ENCODE peak calls at places on chromosomes 11 and 22, in eight cellular contexts. O, T, E, F, A, D, R and Y are unnamed samples.

GRCh38 chr11:100438366-100438765 is 248.7 kb upstream of the ARHGAP42 start:
- DNase-seq in E (no peak), T (no peak), F (no peak), A (peak; percentile 71), O (no peak), R (no peak), D (no peak), Y (no peak)

GRCh38 chr11:14673824-14674432 is 30.3 kb downstream of the PDE3B start:
- DNase-seq in F (no peak), E (no peak), T (no peak), A (no peak), R (peak; percentile 5), D (no peak), O (no peak), Y (no peak)

GRCh38 chr22:24284747-24285203 is 14.1 kb downstream of the SPECC1L start:
- DNase-seq in D (no peak), O (no peak), T (no peak), A (no peak), F (no peak), E (peak; percentile 45), R (no peak), Y (no peak)

GRCh38 chr11:48037709-48038468 is 57.5 kb downstream of the PTPRJ start:
- DNase-seq in D (no peak), O (no peak), T (no peak), E (no peak), F (no peak), R (no peak), A (no peak), Y (no peak)

GRCh38 chr11:3994030-3994640 is 100.5 kb upstream of the RRM1 start:
- DNase-seq in O (no peak), F (no peak), R (peak; percentile 30), T (no peak), D (no peak), A (no peak), E (no peak), Y (no peak)

GRCh38 chr11:34501500-34501899 is 12.1 kb downstream of the ELF5 start:
- DNase-seq in D (no peak), E (peak; percentile 64), O (no peak), R (peak; percentile 64), A (no peak), F (no peak), T (peak; percentile 65), Y (no peak)

GRCh38 chr11:35288817-35289541 is 130.4 kb downstream of the SLC1A2 start:
- DNase-seq in A (no peak), E (peak; percentile 63), O (no peak), D (no peak), T (no peak), R (no peak), F (no peak), Y (no peak)

GRCh38 chr11:72814139-72814830 is at the start of gene ATG16L2:
- DNase-seq in R (peak; percentile 93), E (peak; percentile 65), A (peak; percentile 93), O (peak; percentile 91), F (peak; percentile 92), D (peak; percentile 99), T (peak; percentile 44), Y (no peak)

GRCh38 chr11:86244063-86244521 is 461 bp upstream of the EED start:
- DNase-seq in T (peak; percentile 59), F (peak; percentile 89), A (peak; percentile 92), O (peak; percentile 90), E (peak; percentile 79), R (peak; percentile 96), D (peak; percentile 84), Y (peak; percentile 83)

GRCh38 chr11:26073646-26074045 is 258.3 kb upstream of the ANO3 start:
- DNase-seq in O (no peak), R (no peak), F (no peak), E (no peak), A (no peak), D (no peak), T (no peak), Y (no peak)

GRCh38 chr22:33451851-33452469 is 393.8 kb upstream of the SYN3 start:
- DNase-seq in E (peak; percentile 20), O (no peak), T (no peak), F (no peak), A (peak; percentile 20), R (no peak), D (no peak), Y (no peak)

GRCh38 chr11:129967996-129968395 is 34.6 kb downstream of the PRDM10 start:
- DNase-seq in E (no peak), A (no peak), F (no peak), T (no peak), D (no peak), O (no peak), R (no peak), Y (no peak)

GRCh38 chr11:72048718-72049460 is 31.5 kb downstream of the NUMA1 start:
- DNase-seq in A (no peak), E (no peak), F (peak; percentile 50), D (no peak), O (no peak), R (no peak), T (no peak), Y (no peak)

GRCh38 chr22:41305646-41306045 is 4.3 kb downstream of the ZC3H7B start:
- DNase-seq in F (no peak), R (no peak), A (no peak), E (no peak), O (no peak), D (no peak), T (peak; percentile 26), Y (no peak)

GRCh38 chr11:10504490-10504889 is 36.5 kb downstream of the RNF141 start:
- DNase-seq in D (no peak), R (no peak), E (no peak), F (no peak), A (no peak), T (no peak), O (no peak), Y (no peak)

GRCh38 chr22:46010177-46010867 is 33.4 kb upstream of the WNT7B start:
- DNase-seq in D (no peak), O (no peak), T (no peak), E (no peak), R (no peak), F (peak; percentile 41), A (no peak), Y (no peak)

GRCh38 chr11:36456136-36456535 is 53.9 kb downstream of the TRAF6 start:
- DNase-seq in D (no peak), R (no peak), F (no peak), O (no peak), T (peak; percentile 44), E (no peak), A (no peak), Y (no peak)

GRCh38 chr11:23112987-23113886 is 253.0 kb upstream of the CCDC179 start:
- DNase-seq in A (peak; percentile 60), T (peak; percentile 2), F (no peak), R (peak; percentile 40), E (peak; percentile 42), D (peak; percentile 44), O (no peak), Y (no peak)

GRCh38 chr11:84714316-84714780 is 912.8 kb downstream of the DLG2 start:
- DNase-seq in O (no peak), E (peak; percentile 67), D (peak; percentile 52), A (peak; percentile 87), F (peak; percentile 36), R (peak; percentile 72), T (no peak), Y (no peak)

GRCh38 chr22:36323182-36323854 is 64.4 kb downstream of the MYH9 start:
- DNase-seq in F (no peak), A (peak; percentile 79), E (peak; percentile 33), T (no peak), R (no peak), O (peak; percentile 94), D (no peak), Y (no peak)

GRCh38 chr11:102205805-102206204 is 95.6 kb downstream of the YAP1 start:
- DNase-seq in E (no peak), O (no peak), A (no peak), R (no peak), T (no peak), F (no peak), D (no peak), Y (no peak)

GRCh38 chr22:19234126-19234896 is 55.8 kb upstream of the SLC25A1 start:
- DNase-seq in T (no peak), E (no peak), A (no peak), O (no peak), R (no peak), D (no peak), F (no peak), Y (no peak)
- H3K4me3 ChIP-seq in T (no peak overlapping the region), E (no peak overlapping the region), A (no peak overlapping the region), O (no peak overlapping the region), R (no peak overlapping the region), D (no peak overlapping the region), F (no peak overlapping the region), Y (no peak overlapping the region)

DNA sequence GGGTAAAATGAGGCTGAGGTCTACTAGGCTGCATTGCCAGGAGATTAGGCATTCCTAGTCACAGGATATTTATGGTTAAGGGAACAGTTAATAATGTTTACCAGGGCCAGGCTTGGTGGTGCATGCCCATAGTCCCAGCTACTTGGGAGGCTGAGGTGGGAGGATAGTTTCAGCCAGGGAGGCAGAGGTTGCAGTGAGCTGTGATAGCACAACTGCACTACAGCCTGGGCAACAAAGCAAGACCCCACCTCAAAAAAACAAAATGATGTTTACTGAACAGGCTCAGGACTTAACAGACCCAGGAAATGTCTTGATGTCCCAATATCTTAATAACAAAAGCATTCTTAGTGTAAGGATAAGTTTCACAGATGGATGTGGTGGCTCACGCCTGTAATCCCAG is 2.8 kb upstream of the MRPL16 start:
- DNase-seq in R (no peak), O (no peak), E (no peak), F (no peak), T (no peak), D (no peak), A (no peak), Y (no peak)
- H3K4me3 ChIP-seq in R (no peak overlapping the region), O (no peak overlapping the region), E (no peak overlapping the region), F (no peak overlapping the region), T (no peak overlapping the region), D (no peak overlapping the region), A (no peak overlapping the region), Y (no peak overlapping the region)

DNA sequence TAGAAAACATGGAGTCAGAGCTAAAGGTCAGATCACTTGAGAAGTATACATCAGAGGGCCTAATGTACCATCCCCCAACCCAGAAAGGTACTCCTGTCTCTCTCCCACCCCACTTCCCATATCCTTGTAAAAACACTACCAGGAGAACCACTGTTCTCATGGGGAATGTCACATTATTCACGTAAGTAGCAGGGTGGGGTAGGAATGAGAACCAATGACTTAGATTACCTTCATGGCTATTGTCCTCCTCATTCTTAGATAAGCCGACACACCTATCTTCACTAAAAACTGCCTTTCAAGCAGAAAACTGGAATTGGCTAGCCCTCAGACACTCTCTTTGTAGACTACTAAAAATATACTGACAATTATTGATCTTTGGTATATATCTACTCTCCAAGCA is 63.6 kb downstream of the CEP57 start:
- DNase-seq in A (no peak), R (no peak), O (no peak), D (no peak), E (no peak), T (no peak), F (no peak), Y (no peak)
- H3K4me3 ChIP-seq in A (no peak overlapping the region), R (no peak overlapping the region), O (no peak overlapping the region), D (no peak overlapping the region), E (no peak overlapping the region), T (no peak overlapping the region), F (no peak overlapping the region), Y (no peak overlapping the region)

DNA sequence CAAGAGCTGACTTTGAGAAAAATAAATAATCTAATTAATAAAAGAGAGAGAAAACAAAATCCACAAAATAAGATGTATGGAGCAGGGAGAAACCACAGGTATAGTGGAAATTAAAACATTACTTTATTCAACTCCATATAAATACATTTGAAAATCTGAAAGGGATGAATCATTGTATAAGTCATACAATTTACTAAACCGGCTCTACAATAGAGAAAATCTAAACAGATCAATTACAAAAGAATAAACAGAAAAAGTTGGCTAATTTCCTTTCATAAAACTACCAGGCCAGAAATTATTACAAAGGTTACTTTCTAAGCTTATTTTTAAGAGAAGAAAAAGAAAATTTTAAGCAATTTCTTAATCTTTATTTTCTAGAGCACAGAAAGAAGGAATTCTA is 51.3 kb upstream of the DRD2 start:
- DNase-seq in F (no peak), E (no peak), A (no peak), O (no peak), T (no peak), R (no peak), D (no peak), Y (no peak)
- H3K4me3 ChIP-seq in F (no peak overlapping the region), E (no peak overlapping the region), A (no peak overlapping the region), O (no peak overlapping the region), T (no peak overlapping the region), R (no peak overlapping the region), D (no peak overlapping the region), Y (no peak overlapping the region)